ENCODE peak calls at places on chromosome 5, in six cellular contexts. P is lower lobe of right lung, V is heart right ventricle, N is right lobe of liver, A is HepG2, M is right cardiac atrium. K is an unnamed sample.

GRCh38 chr5:3364433-3364832 is 231.2 kb upstream of the IRX1 start:
- ATAC-seq in M (no peak), A (no peak), P (no peak), V (no peak), N (no peak), K (no peak)

GRCh38 chr5:140261403-140262171 is 41.3 kb downstream of the PFDN1 start:
- ATAC-seq in M (peak; percentile 97), P (peak; percentile 93), V (peak; percentile 97), N (peak; percentile 99), A (peak; percentile 97), K (peak; percentile 93)

GRCh38 chr5:126808619-126809018 is 31.7 kb downstream of the LMNB1 start:
- ATAC-seq in P (peak; percentile 61), N (peak; percentile 63), V (no peak), M (no peak), A (peak; percentile 74), K (no peak)

GRCh38 chr5:137560414-137560813 is 61.3 kb upstream of the SPOCK1 start:
- ATAC-seq in N (no peak), A (no peak), P (no peak), V (no peak), M (no peak), K (no peak)

GRCh38 chr5:142545653-142546322 is 140.1 kb downstream of the FGF1 start:
- ATAC-seq in V (no peak), M (no peak), N (peak; percentile 4), P (no peak), A (no peak), K (no peak)

GRCh38 chr5:141875795-141876627 is 2.2 kb downstream of the PCDH1 start:
- ATAC-seq in P (peak; percentile 49), V (peak; percentile 30), N (peak; percentile 1), A (no peak), M (peak; percentile 4), K (no peak)

GRCh38 chr5:92222449-92222848 is 839.3 kb upstream of the ARRDC3 start:
- ATAC-seq in M (peak; percentile 29), V (no peak), P (no peak), N (peak; percentile 25), A (peak; percentile 65), K (no peak)

GRCh38 chr5:74232281-74232680 is 408.2 kb downstream of the ENC1 start:
- ATAC-seq in M (no peak), N (no peak), A (no peak), V (no peak), P (no peak), K (no peak)

GRCh38 chr5:175337680-175338079 is 106.3 kb downstream of the DRD1 start:
- ATAC-seq in N (no peak), P (no peak), M (no peak), A (no peak), V (no peak), K (no peak)

GRCh38 chr5:132095077-132095744 is 21.6 kb downstream of the CSF2 start:
- ATAC-seq in V (peak; percentile 77), M (peak; percentile 45), P (peak; percentile 28), N (no peak), A (no peak), K (peak; percentile 7)

GRCh38 chr5:147610798-147611197 is 100.9 kb upstream of the DPYSL3 start:
- ATAC-seq in A (no peak), N (no peak), M (no peak), P (no peak), V (no peak), K (no peak)

GRCh38 chr5:61351733-61352132 is 19.7 kb downstream of the ZSWIM6 start:
- ATAC-seq in V (no peak), N (no peak), M (no peak), A (no peak), P (no peak), K (no peak)

GRCh38 chr5:135493406-135494180 is 41.4 kb upstream of the TIFAB start:
- ATAC-seq in A (no peak), N (peak; percentile 38), P (no peak), V (no peak), M (no peak), K (peak; percentile 55)

GRCh38 chr5:152092580-152092979 is 167.9 kb upstream of the GLRA1 start:
- ATAC-seq in P (no peak), A (no peak), N (no peak), V (no peak), M (no peak), K (no peak)

GRCh38 chr5:35903631-35904203 is 34.7 kb downstream of the CAPSL start:
- ATAC-seq in A (no peak), M (no peak), P (no peak), N (no peak), V (no peak), K (no peak)

GRCh38 chr5:161256957-161257356 is 289.6 kb downstream of the GABRB2 start:
- ATAC-seq in M (no peak), N (no peak), A (no peak), V (no peak), P (no peak), K (no peak)

GRCh38 chr5:142319560-142320426 is 5.0 kb downstream of the SPRY4 start:
- ATAC-seq in P (no peak), V (no peak), A (peak; percentile 9), N (peak; percentile 53), M (no peak), K (no peak)

GRCh38 chr5:116529615-116530014 is 45.0 kb downstream of the SEMA6A start:
- ATAC-seq in N (no peak), P (no peak), M (no peak), A (no peak), V (no peak), K (no peak)

GRCh38 chr5:73726606-73727231 is 100.7 kb downstream of the ARHGEF28 start:
- ATAC-seq in M (peak; percentile 29), A (no peak), V (no peak), P (no peak), N (peak; percentile 35), K (no peak)

GRCh38 chr5:110267714-110268113 is 458.8 kb downstream of the TMEM232 start:
- ATAC-seq in N (no peak), A (no peak), M (no peak), V (no peak), P (no peak), K (no peak)

GRCh38 chr5:24642022-24642421 is 2.8 kb downstream of the CDH10 start:
- ATAC-seq in M (no peak), V (no peak), N (peak; percentile 84), P (no peak), A (peak; percentile 82), K (no peak)

GRCh38 chr5:68264024-68264956 is 48.7 kb downstream of the PIK3R1 start:
- ATAC-seq in A (peak; percentile 99), N (peak; percentile 81), V (peak; percentile 80), M (peak; percentile 63), P (peak; percentile 76), K (peak; percentile 34)

GRCh38 chr5:12242960-12243888 is 339.0 kb upstream of the CTNND2 start:
- ATAC-seq in N (no peak), P (no peak), A (no peak), M (no peak), V (no peak), K (no peak)

GRCh38 chr5:148653271-148653839 is 972 bp downstream of the HTR4 start:
- ATAC-seq in V (no peak), M (peak; percentile 36), N (no peak), P (no peak), A (no peak), K (peak; percentile 31)
- H3K27ac ChIP-seq in V (no peak overlapping the region), M (peak overlapping the region; percentile 25), N (no peak overlapping the region), P (no peak overlapping the region), A (no peak overlapping the region), K (no peak overlapping the region)

GRCh38 chr5:78519198-78519941 is 129.2 kb downstream of the LHFPL2 start:
- ATAC-seq in P (no peak), A (peak; percentile 24), M (no peak), N (no peak), V (no peak), K (no peak)
- H3K27ac ChIP-seq in P (peak overlapping the region; percentile 38), A (peak overlapping the region; percentile 89), M (no peak overlapping the region), N (no peak overlapping the region), V (peak overlapping the region; percentile 74), K (peak overlapping the region; percentile 87)

DNA sequence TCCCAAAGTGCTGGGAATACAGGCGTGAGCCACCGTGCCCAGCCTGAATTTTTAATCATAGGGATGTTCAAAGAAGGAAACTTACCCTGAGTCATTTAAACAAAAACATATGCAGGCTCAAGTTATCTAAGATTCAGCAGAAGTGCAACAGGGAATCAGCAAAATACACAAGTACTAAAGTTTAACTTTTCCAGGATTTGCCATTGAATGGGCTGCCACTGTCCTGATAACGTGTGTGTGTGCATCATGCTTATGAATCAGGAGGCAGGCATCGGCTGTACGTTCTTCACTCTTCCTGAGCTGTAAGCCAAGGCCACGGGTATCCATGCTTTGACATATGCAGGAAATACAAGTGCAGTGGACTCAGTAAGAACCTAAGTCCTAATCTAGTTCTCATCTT is 48.8 kb upstream of the FST start:
- ATAC-seq in M (no peak), A (no peak), P (no peak), V (no peak), N (no peak), K (no peak)
- H3K27ac ChIP-seq in M (no peak overlapping the region), A (no peak overlapping the region), P (no peak overlapping the region), V (no peak overlapping the region), N (no peak overlapping the region), K (no peak overlapping the region)

DNA sequence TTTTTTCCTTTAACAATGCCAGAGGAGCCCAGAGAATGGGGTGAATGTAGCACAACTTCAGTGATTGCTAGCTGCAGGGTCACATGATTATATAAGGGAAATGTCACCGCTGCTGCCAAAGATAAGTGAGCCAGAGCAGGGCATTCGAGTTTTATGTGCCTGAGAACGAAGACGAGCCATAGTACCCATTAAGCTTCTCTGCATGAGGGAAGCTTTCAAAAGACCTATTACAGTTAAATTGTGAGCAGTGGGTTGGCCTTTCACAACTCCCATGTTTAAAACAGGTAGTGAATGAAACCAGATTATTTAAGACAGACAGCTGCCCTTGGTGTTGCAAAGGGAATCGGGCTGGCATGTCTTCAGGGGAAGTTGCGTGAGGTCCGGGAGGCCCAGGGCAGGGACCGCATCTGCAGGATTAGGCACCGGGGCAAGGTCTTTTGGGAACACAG is 82.4 kb upstream of the TNFAIP8 start:
- ATAC-seq in P (no peak), N (no peak), V (no peak), A (no peak), M (no peak), K (no peak)
- H3K27ac ChIP-seq in P (peak overlapping the region; percentile 25), N (no peak overlapping the region), V (peak overlapping the region; percentile 93), A (no peak overlapping the region), M (no peak overlapping the region), K (no peak overlapping the region)

DNA sequence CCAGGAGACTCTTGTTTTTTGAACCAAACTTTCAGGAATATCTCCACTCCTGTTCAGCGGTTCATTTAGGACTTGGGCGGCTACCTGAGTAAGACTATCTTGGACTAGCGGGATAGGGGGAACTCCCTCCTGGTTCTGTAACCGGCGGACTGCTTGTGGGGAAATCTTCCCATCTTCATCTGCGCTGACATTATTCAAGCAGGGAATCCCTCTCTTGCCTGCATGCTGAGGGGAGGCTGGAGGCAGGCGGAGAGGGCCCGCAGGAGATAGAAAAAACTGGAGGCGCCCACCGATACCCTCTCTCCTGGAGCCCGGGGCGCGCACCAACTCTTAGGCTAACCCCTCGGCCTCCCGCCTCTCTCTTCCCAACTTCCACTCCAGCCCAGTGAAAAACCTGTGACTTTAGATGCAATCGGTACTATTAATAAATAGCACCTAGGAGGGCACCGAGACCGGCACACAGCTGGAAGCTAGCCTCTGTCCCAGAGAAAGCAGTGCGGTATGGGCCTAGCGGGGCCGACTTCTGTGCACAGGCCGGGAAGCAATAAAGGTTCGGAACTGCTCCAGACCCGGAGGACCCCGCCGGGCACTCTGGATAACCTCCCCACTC is 1.7 kb downstream of the EFNA5 start:
- ATAC-seq in V (peak; percentile 3), P (no peak), N (no peak), M (no peak), A (no peak), K (no peak)
- H3K27ac ChIP-seq in V (peak overlapping the region; percentile 78), P (peak overlapping the region; percentile 67), N (no peak overlapping the region), M (peak overlapping the region; percentile 77), A (no peak overlapping the region), K (no peak overlapping the region)

K was measured in gastroesophageal sphincter.